ENCODE peak calls at places on chromosomes 13 and 19, in five cellular contexts. D is right cardiac atrium, E is thyroid gland, A is HCT116, T is ascending aorta. Z is an unnamed sample.

GRCh38 chr19:15266683-15267082 is 34.4 kb upstream of the EPHX3 start:
- DNase-seq in T (no peak), A (no peak), E (no peak), D (peak), Z (peak)

GRCh38 chr13:44172411-44172810 is 201.2 kb upstream of the SERP2 start:
- DNase-seq in E (no peak), T (no peak), D (no peak), A (no peak), Z (no peak)

GRCh38 chr19:37362733-37363132 is 8.2 kb upstream of the ZNF527 start:
- DNase-seq in T (no peak), D (no peak), A (no peak), E (peak), Z (no peak)

GRCh38 chr13:36131931-36132297 is 732 bp upstream of the DCLK1 start:
- DNase-seq in A (no peak), D (peak), E (peak), T (peak), Z (peak)

GRCh38 chr19:31166206-31166605 is 183.0 kb downstream of the TSHZ3 start:
- DNase-seq in E (no peak), T (no peak), D (no peak), A (no peak), Z (no peak)

GRCh38 chr19:12574036-12574435 is 22.8 kb upstream of the ZNF564 start:
- DNase-seq in T (no peak), D (no peak), A (no peak), E (no peak), Z (no peak)

GRCh38 chr19:8491574-8491973 is 10.9 kb downstream of the PRAM1 start:
- DNase-seq in A (no peak), E (no peak), T (no peak), D (peak), Z (peak)

GRCh38 chr19:32363175-32363574 is 17.8 kb downstream of the ZNF507 start:
- DNase-seq in T (no peak), A (no peak), E (peak), D (no peak), Z (no peak)

GRCh38 chr13:56338421-56338820 is 802.3 kb upstream of the PRR20A start:
- DNase-seq in T (no peak), A (no peak), E (no peak), D (no peak), Z (no peak)

GRCh38 chr13:111597041-111598017 is 276.9 kb downstream of the TEX29 start:
- DNase-seq in A (no peak), T (no peak), D (no peak), E (no peak), Z (no peak)

GRCh38 chr19:55158848-55159793 is 1.6 kb upstream of the TNNI3 start:
- DNase-seq in D (peak), T (no peak), E (no peak), A (no peak), Z (peak)

GRCh38 chr13:38767506-38768265 is 80.8 kb downstream of the FREM2 start:
- DNase-seq in A (no peak), D (no peak), E (peak), T (no peak), Z (peak)

GRCh38 chr19:45852145-45852750 is 10.7 kb downstream of the SYMPK start:
- DNase-seq in E (no peak), D (no peak), T (no peak), A (no peak), Z (peak)

GRCh38 chr19:1673645-1674292 is 21.4 kb upstream of the TCF3 start:
- DNase-seq in E (no peak), A (no peak), D (no peak), T (no peak), Z (peak)

GRCh38 chr19:45045671-45046353 is 7.0 kb downstream of the CLASRP start:
- DNase-seq in E (no peak), T (no peak), A (no peak), D (no peak), Z (no peak)

GRCh38 chr19:23328211-23328610 is 67.1 kb downstream of the ZNF91 start:
- DNase-seq in A (no peak), D (no peak), T (no peak), E (no peak), Z (no peak)

GRCh38 chr19:47520839-47521238 is 6.0 kb upstream of the NAPA start:
- DNase-seq in D (no peak), T (no peak), E (no peak), A (no peak), Z (no peak)

GRCh38 chr13:94309997-94310842 is 169.3 kb downstream of the DCT start:
- DNase-seq in T (no peak), A (no peak), E (no peak), D (no peak), Z (peak)

GRCh38 chr19:3100331-3100730 is 6.2 kb downstream of the GNA11 start:
- DNase-seq in T (no peak), E (no peak), D (peak), A (no peak), Z (no peak)

DNA sequence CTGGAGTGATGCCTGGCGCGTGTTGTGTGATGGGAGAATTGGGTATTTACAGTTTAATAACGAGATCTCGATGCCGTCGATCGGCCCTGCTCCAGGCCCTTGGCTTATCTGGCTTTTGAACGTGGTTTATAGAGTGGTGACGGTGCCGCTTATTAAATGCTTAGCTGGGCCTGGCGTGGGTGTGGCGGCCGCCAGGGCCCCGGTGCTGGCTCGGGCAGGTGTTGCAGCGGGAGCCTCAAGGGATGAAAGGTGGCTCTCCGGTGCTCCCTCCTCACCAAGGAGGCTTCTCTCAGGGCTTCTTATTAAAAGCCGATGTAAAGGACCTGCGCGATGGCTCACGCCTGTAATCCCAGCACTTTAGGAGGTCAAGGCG is 173.8 kb downstream of the KDM4B start:
- DNase-seq in D (peak), E (no peak), A (no peak), T (no peak), Z (peak)
- H3K27ac ChIP-seq in D (no peak), E (no peak), A (no peak), T (no peak), Z (no peak)

GRCh38 chr13:77377016-77377415 is 50.1 kb upstream of the MYCBP2 start:
- DNase-seq in T (no peak), E (peak), A (no peak), D (no peak), Z (no peak)

GRCh38 chr13:77374339-77374738 is 47.4 kb upstream of the MYCBP2 start:
- DNase-seq in E (no peak), D (no peak), A (no peak), T (no peak), Z (no peak)

GRCh38 chr13:77374786-77375185 is 47.9 kb upstream of the MYCBP2 start:
- DNase-seq in E (no peak), D (no peak), T (no peak), A (no peak), Z (no peak)

GRCh38 chr13:77373541-77373940 is 46.6 kb upstream of the MYCBP2 start:
- DNase-seq in E (no peak), T (no peak), D (no peak), A (no peak), Z (no peak)

GRCh38 chr13:77375554-77375953 is 48.7 kb upstream of the MYCBP2 start:
- DNase-seq in T (no peak), D (no peak), A (no peak), E (no peak), Z (peak)
- H3K27ac ChIP-seq in T (no peak), D (no peak), A (no peak), E (no peak), Z (no peak)

GRCh38 chr19:16847407-16847806 is 18.2 kb downstream of the SIN3B start:
- DNase-seq in D (peak), T (no peak), E (no peak), A (no peak), Z (no peak)

GRCh38 chr19:16849168-16849567 is 20.0 kb downstream of the SIN3B start:
- DNase-seq in T (no peak), A (no peak), D (no peak), E (no peak), Z (no peak)

GRCh38 chr19:16853066-16853465 is 23.9 kb downstream of the SIN3B start:
- DNase-seq in A (no peak), E (no peak), D (no peak), T (no peak), Z (no peak)

GRCh38 chr19:16851031-16851712 is 22.0 kb downstream of the SIN3B start:
- DNase-seq in E (no peak), T (no peak), D (no peak), A (no peak), Z (no peak)

GRCh38 chr19:16850133-16850532 is 20.9 kb downstream of the SIN3B start:
- DNase-seq in A (no peak), D (no peak), E (no peak), T (no peak), Z (peak)
- H3K27ac ChIP-seq in A (no peak), D (no peak), E (no peak), T (no peak), Z (peak)

GRCh38 chr13:40189426-40189825 is 477.0 kb downstream of the FOXO1 start:
- DNase-seq in D (no peak), A (no peak), T (no peak), E (no peak), Z (no peak)
- H3K27ac ChIP-seq in D (peak), A (no peak), T (peak), E (no peak), Z (no peak)

GRCh38 chr13:73970413-73971055 is 163.7 kb downstream of the KLF12 start:
- DNase-seq in E (no peak), T (no peak), A (no peak), D (peak), Z (no peak)

GRCh38 chr13:73966331-73966730 is 167.9 kb downstream of the KLF12 start:
- DNase-seq in E (no peak), T (no peak), A (no peak), D (peak), Z (no peak)

GRCh38 chr13:73971481-73971880 is 162.7 kb downstream of the KLF12 start:
- DNase-seq in A (no peak), E (no peak), T (no peak), D (no peak), Z (no peak)

GRCh38 chr13:73972503-73972902 is 161.7 kb downstream of the KLF12 start:
- DNase-seq in T (no peak), E (no peak), A (no peak), D (no peak), Z (no peak)

DNA sequence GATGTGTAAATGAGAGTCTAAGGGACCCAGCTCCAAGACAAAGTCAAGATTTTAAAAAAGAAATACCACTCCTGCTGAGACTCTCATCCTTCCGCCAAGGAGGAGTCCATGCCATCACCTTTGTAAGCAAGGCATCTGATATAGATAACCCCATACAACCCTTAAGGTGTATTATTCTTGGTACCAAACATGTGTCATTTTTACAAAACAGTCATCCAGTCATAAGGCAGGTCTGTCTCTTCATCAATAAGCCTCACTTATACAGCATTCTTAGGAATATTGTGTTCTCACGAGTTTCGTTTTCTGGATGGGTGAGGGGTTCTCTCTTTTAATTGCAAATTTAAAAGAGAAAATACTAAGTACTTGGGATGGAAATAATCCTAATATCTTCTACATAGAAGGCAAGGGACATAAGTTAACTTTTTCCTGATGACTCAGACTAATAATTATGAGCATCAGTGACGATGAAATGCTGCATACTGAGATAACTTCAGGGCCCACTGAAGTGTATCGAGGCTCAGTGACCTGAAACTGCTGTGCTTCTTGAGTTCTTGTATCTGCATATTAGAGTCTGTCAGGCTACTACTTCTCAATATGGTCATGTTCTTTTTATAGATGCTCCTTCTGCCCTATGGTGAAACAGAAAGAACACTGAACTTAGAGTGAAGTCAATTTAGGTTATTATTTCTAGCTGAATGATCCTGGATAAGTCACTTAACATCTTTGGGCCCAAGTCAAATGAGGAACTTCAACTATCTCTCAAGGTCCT is 166.6 kb downstream of the KLF12 start:
- DNase-seq in E (peak), A (no peak), T (no peak), D (no peak), Z (no peak)
- H3K27ac ChIP-seq in E (no peak), A (no peak), T (no peak), D (no peak), Z (no peak)

DNA sequence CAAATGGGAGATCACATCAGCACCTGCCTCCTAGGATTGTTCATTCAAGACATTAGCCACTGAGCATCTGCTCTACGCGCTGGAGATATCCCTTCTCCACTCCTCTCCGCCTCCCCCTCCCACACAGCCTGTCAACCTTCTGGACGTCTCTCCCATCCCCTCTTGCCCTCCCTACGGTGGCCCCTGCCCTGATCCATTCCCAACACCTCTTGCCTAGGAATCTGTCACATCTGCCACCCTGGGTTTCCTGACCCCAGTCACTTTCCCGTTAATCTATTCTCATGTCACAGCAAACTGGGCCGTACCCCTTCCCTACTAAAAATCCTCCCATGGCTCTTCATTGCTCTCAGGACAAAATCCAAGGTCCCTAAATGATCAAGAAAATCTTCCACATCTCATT is 10.3 kb downstream of the DYRK1B start:
- DNase-seq in E (no peak), D (no peak), A (no peak), T (peak), Z (peak)
- H3K27ac ChIP-seq in E (no peak), D (peak), A (no peak), T (no peak), Z (no peak)

DNA sequence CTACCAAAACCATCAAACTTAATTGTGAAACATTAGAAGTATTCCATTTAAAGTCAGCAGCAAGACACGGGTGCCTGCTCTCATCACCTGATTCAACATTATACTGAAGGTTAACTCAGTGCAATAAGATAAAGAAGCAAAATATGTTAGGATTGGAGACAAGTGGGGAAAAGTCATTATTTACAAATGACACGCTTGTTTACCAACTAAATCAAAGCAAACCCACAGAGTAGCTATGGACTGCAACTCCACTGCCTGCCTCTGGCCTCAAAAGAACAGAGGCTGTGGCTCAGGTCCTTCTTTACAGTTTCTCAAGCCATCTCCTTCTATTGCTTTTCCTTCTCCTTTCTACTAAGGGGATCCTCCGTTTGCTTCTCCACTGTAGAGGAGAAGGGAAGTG is 21.0 kb upstream of the ATP12A start:
- DNase-seq in T (no peak), D (no peak), E (no peak), A (no peak), Z (no peak)
- H3K27ac ChIP-seq in T (no peak), D (no peak), E (no peak), A (no peak), Z (no peak)

DNA sequence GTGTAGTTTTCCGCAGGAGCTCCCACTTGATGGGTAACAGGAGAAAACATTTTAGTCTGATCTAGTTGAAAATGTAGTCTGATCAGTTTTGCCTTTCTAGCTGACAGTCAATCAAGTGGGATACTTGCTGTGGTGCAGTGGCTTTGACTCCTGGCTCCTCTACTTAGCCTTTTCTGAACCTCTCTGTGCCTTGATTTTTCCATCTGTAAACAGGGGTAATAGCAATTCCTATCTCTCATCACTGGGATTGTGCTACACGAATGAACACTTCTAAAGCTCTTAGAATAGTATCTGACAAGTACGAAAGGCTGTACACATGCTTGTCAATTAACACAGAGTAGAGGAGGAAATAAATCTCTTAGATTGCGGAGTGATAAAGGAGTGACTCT is 23.3 kb downstream of the GPC6 start:
- DNase-seq in A (no peak), D (no peak), E (no peak), T (no peak), Z (no peak)
- H3K27ac ChIP-seq in A (no peak), D (no peak), E (no peak), T (no peak), Z (peak)

GRCh38 chr19:49861541-49862410 is 5.6 kb downstream of the PNKP start:
- DNase-seq in D (peak), T (no peak), A (no peak), E (peak), Z (no peak)

GRCh38 chr19:49863935-49864320 is 3.4 kb downstream of the PNKP start:
- DNase-seq in E (no peak), A (no peak), T (no peak), D (peak), Z (no peak)

GRCh38 chr19:49864890-49865289 is 2.5 kb downstream of the PNKP start:
- DNase-seq in D (no peak), E (no peak), T (no peak), A (no peak), Z (no peak)

GRCh38 chr19:49862411-49863253 is 4.7 kb downstream of the PNKP start:
- DNase-seq in E (peak), A (no peak), D (peak), T (no peak), Z (peak)

DNA sequence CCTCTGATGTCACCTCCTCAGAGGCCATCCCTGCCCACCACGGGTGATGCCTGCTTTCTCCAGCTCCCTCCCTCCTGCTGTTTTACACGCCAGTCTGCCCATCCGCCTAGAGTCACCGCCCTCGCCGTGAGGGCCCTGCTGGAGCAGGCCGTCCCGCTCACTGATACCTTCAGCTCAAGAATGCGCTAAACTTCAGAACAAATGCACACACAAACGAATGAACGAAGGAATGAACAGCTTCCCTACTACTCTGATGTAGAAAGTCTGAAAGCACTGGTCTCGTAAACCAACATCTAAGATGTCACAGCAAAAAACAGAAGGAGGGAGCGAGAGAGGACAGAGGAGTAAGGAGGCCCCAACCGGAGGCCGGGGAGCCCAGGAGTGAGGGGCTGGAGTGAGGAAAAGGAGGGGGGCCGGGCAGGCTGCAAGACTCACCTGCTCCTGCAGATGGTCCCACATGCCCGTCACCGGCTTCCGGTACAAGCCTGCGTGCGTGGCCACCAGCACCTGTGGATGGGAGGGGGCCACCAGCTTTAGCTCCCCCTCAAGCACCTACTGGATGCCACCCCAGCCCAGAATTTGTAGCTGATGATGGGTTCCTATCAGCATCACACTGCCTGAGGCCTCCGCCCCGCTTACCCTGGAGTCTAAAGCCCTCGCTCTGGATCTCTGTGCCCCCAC is 4.0 kb downstream of the PNKP start:
- DNase-seq in T (no peak), D (peak), A (no peak), E (no peak), Z (no peak)
- H3K27ac ChIP-seq in T (no peak), D (no peak), A (peak), E (no peak), Z (no peak)